ENCODE peak calls at places on chromosome 19, in nine cellular contexts. One of them, this sample, is unnamed.

GRCh38 chr19:7304200-7304599 is 10.0 kb upstream of the INSR start:
- DNase-seq in DND-41: no peak
- DNase-seq in fibroblast of the aortic adventitia: no peak
- DNase-seq in astrocyte of the spinal cord: no peak
- DNase-seq in cardiac fibroblast: no peak
- DNase-seq in Peyer's patch: no peak
- DNase-seq in dorsolateral prefrontal cortex: no peak
- DNase-seq in PC-3: no peak
- DNase-seq in CD4-positive, alpha-beta T cell: no peak
- DNase-seq in this sample: no peak

GRCh38 chr19:16988661-16989060 is 37.9 kb downstream of the CPAMD8 start:
- DNase-seq in CD4-positive, alpha-beta T cell: no peak
- DNase-seq in dorsolateral prefrontal cortex: peak; percentile 11
- DNase-seq in DND-41: no peak
- DNase-seq in fibroblast of the aortic adventitia: no peak
- DNase-seq in cardiac fibroblast: no peak
- DNase-seq in Peyer's patch: no peak
- DNase-seq in PC-3: no peak
- DNase-seq in astrocyte of the spinal cord: no peak
- DNase-seq in this sample: no peak

GRCh38 chr19:12885749-12886706 is 973 bp downstream of the KLF1 start:
- DNase-seq in DND-41: no peak
- DNase-seq in CD4-positive, alpha-beta T cell: no peak
- DNase-seq in astrocyte of the spinal cord: no peak
- DNase-seq in cardiac fibroblast: peak; percentile 16
- DNase-seq in fibroblast of the aortic adventitia: no peak
- DNase-seq in PC-3: no peak
- DNase-seq in Peyer's patch: no peak
- DNase-seq in dorsolateral prefrontal cortex: no peak
- DNase-seq in this sample: no peak

GRCh38 chr19:55386515-55386947 is 799 bp downstream of the RPL28 start:
- DNase-seq in DND-41: no peak
- DNase-seq in cardiac fibroblast: no peak
- DNase-seq in PC-3: no peak
- DNase-seq in CD4-positive, alpha-beta T cell: peak; percentile 15
- DNase-seq in astrocyte of the spinal cord: no peak
- DNase-seq in fibroblast of the aortic adventitia: no peak
- DNase-seq in dorsolateral prefrontal cortex: no peak
- DNase-seq in Peyer's patch: peak; percentile 36
- DNase-seq in this sample: no peak

GRCh38 chr19:51398096-51398704 is 7.8 kb upstream of the C19orf84 start:
- DNase-seq in CD4-positive, alpha-beta T cell: no peak
- DNase-seq in Peyer's patch: no peak
- DNase-seq in cardiac fibroblast: peak; percentile 43
- DNase-seq in astrocyte of the spinal cord: no peak
- DNase-seq in dorsolateral prefrontal cortex: no peak
- DNase-seq in PC-3: peak; percentile 59
- DNase-seq in fibroblast of the aortic adventitia: peak; percentile 41
- DNase-seq in DND-41: no peak
- DNase-seq in this sample: no peak

GRCh38 chr19:8609210-8610040 is 1.1 kb downstream of the ADAMTS10 start:
- DNase-seq in fibroblast of the aortic adventitia: peak; percentile 60
- DNase-seq in PC-3: no peak
- DNase-seq in cardiac fibroblast: peak; percentile 71
- DNase-seq in dorsolateral prefrontal cortex: peak; percentile 76
- DNase-seq in Peyer's patch: peak; percentile 26
- DNase-seq in DND-41: no peak
- DNase-seq in CD4-positive, alpha-beta T cell: peak; percentile 26
- DNase-seq in astrocyte of the spinal cord: peak; percentile 80
- DNase-seq in this sample: peak; percentile 58

GRCh38 chr19:55647732-55648656 is at the start of gene CCDC106:
- DNase-seq in fibroblast of the aortic adventitia: peak; percentile 70
- DNase-seq in cardiac fibroblast: peak; percentile 60
- DNase-seq in CD4-positive, alpha-beta T cell: peak; percentile 42
- DNase-seq in PC-3: peak; percentile 68
- DNase-seq in astrocyte of the spinal cord: peak; percentile 77
- DNase-seq in Peyer's patch: peak; percentile 72
- DNase-seq in dorsolateral prefrontal cortex: peak; percentile 85
- DNase-seq in DND-41: peak; percentile 82
- DNase-seq in this sample: peak; percentile 56

GRCh38 chr19:273393-273792 is 17.8 kb downstream of the PLPP2 start:
- DNase-seq in dorsolateral prefrontal cortex: no peak
- DNase-seq in astrocyte of the spinal cord: no peak
- DNase-seq in DND-41: no peak
- DNase-seq in CD4-positive, alpha-beta T cell: no peak
- DNase-seq in PC-3: no peak
- DNase-seq in fibroblast of the aortic adventitia: no peak
- DNase-seq in Peyer's patch: no peak
- DNase-seq in cardiac fibroblast: no peak
- DNase-seq in this sample: no peak

GRCh38 chr19:29882719-29883105 is 59.3 kb upstream of the URI1 start:
- DNase-seq in Peyer's patch: no peak
- DNase-seq in astrocyte of the spinal cord: no peak
- DNase-seq in dorsolateral prefrontal cortex: peak; percentile 30
- DNase-seq in cardiac fibroblast: no peak
- DNase-seq in fibroblast of the aortic adventitia: no peak
- DNase-seq in CD4-positive, alpha-beta T cell: no peak
- DNase-seq in PC-3: no peak
- DNase-seq in DND-41: no peak
- DNase-seq in this sample: no peak

GRCh38 chr19:1698636-1699035 is 46.2 kb upstream of the TCF3 start:
- DNase-seq in PC-3: no peak
- DNase-seq in dorsolateral prefrontal cortex: no peak
- DNase-seq in Peyer's patch: no peak
- DNase-seq in DND-41: no peak
- DNase-seq in fibroblast of the aortic adventitia: no peak
- DNase-seq in CD4-positive, alpha-beta T cell: no peak
- DNase-seq in cardiac fibroblast: no peak
- DNase-seq in astrocyte of the spinal cord: no peak
- DNase-seq in this sample: no peak

GRCh38 chr19:42313840-42314755 is 989 bp downstream of the TMEM145 start:
- DNase-seq in cardiac fibroblast: no peak
- DNase-seq in PC-3: no peak
- DNase-seq in astrocyte of the spinal cord: no peak
- DNase-seq in Peyer's patch: no peak
- DNase-seq in DND-41: no peak
- DNase-seq in dorsolateral prefrontal cortex: no peak
- DNase-seq in fibroblast of the aortic adventitia: no peak
- DNase-seq in CD4-positive, alpha-beta T cell: no peak
- DNase-seq in this sample: no peak

GRCh38 chr19:42316223-42317211 is 3.4 kb downstream of the TMEM145 start:
- DNase-seq in DND-41: no peak
- DNase-seq in cardiac fibroblast: peak; percentile 51
- DNase-seq in astrocyte of the spinal cord: no peak
- DNase-seq in Peyer's patch: peak; percentile 44
- DNase-seq in fibroblast of the aortic adventitia: no peak
- DNase-seq in dorsolateral prefrontal cortex: no peak
- DNase-seq in PC-3: no peak
- DNase-seq in CD4-positive, alpha-beta T cell: no peak
- DNase-seq in this sample: no peak

GRCh38 chr19:42313096-42313839 is at the start of gene TMEM145:
- DNase-seq in Peyer's patch: peak; percentile 24
- DNase-seq in PC-3: no peak
- DNase-seq in cardiac fibroblast: peak; percentile 30
- DNase-seq in CD4-positive, alpha-beta T cell: no peak
- DNase-seq in fibroblast of the aortic adventitia: peak; percentile 45
- DNase-seq in DND-41: peak; percentile 50
- DNase-seq in dorsolateral prefrontal cortex: peak; percentile 73
- DNase-seq in astrocyte of the spinal cord: no peak
- DNase-seq in this sample: peak; percentile 62

GRCh38 chr19:42315024-42315423 is 1.9 kb downstream of the TMEM145 start:
- DNase-seq in astrocyte of the spinal cord: no peak
- DNase-seq in PC-3: no peak
- DNase-seq in cardiac fibroblast: no peak
- DNase-seq in fibroblast of the aortic adventitia: no peak
- DNase-seq in Peyer's patch: no peak
- DNase-seq in CD4-positive, alpha-beta T cell: no peak
- DNase-seq in dorsolateral prefrontal cortex: no peak
- DNase-seq in DND-41: no peak
- DNase-seq in this sample: no peak

DNA sequence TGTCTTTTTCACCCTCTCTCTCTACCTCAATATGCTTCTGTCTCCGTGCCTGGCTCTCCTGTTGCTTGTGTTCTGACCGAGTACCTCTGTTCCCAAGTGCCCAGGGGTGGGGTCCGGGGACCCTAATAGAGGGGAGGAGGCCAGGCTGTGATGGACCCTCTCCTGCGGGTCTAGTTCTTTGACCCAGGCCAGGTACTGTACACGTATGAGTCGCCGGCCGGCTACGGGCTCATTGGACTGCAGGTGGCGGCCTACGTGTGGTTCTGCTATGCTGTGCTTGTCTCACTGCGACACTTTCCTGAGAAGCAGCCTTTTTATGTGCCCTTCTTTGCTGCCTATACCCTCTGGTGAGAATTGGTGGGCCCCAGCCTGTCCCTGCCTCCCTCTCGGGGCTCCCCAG is 4.4 kb downstream of the TMEM145 start:
- DNase-seq in PC-3: no peak
- DNase-seq in CD4-positive, alpha-beta T cell: no peak
- DNase-seq in cardiac fibroblast: no peak
- DNase-seq in dorsolateral prefrontal cortex: no peak
- DNase-seq in astrocyte of the spinal cord: no peak
- DNase-seq in fibroblast of the aortic adventitia: no peak
- DNase-seq in DND-41: no peak
- DNase-seq in Peyer's patch: no peak
- DNase-seq in this sample: no peak
- TF ChIP-seq CTCF in PC-3: no peak
- TF ChIP-seq CTCF in CD4-positive, alpha-beta T cell: no peak
- TF ChIP-seq CTCF in cardiac fibroblast: no peak
- TF ChIP-seq CTCF in dorsolateral prefrontal cortex: no peak
- TF ChIP-seq CTCF in astrocyte of the spinal cord: no peak
- TF ChIP-seq CTCF in fibroblast of the aortic adventitia: no peak
- TF ChIP-seq CTCF in DND-41: no peak
- TF ChIP-seq CTCF in Peyer's patch: no peak
- TF ChIP-seq CTCF in this sample: no peak

GRCh38 chr19:27824108-27824507 is 1388.8 kb downstream of the UQCRFS1 start:
- DNase-seq in Peyer's patch: no peak
- DNase-seq in fibroblast of the aortic adventitia: no peak
- DNase-seq in PC-3: no peak
- DNase-seq in DND-41: no peak
- DNase-seq in cardiac fibroblast: no peak
- DNase-seq in dorsolateral prefrontal cortex: no peak
- DNase-seq in CD4-positive, alpha-beta T cell: no peak
- DNase-seq in astrocyte of the spinal cord: no peak
- DNase-seq in this sample: no peak

GRCh38 chr19:27821418-27822018 is 1391.4 kb downstream of the UQCRFS1 start:
- DNase-seq in astrocyte of the spinal cord: no peak
- DNase-seq in Peyer's patch: no peak
- DNase-seq in DND-41: no peak
- DNase-seq in PC-3: no peak
- DNase-seq in dorsolateral prefrontal cortex: no peak
- DNase-seq in CD4-positive, alpha-beta T cell: no peak
- DNase-seq in cardiac fibroblast: no peak
- DNase-seq in fibroblast of the aortic adventitia: no peak
- DNase-seq in this sample: no peak

GRCh38 chr19:27822336-27822735 is 1390.6 kb downstream of the UQCRFS1 start:
- DNase-seq in astrocyte of the spinal cord: no peak
- DNase-seq in CD4-positive, alpha-beta T cell: no peak
- DNase-seq in fibroblast of the aortic adventitia: peak; percentile 1
- DNase-seq in PC-3: no peak
- DNase-seq in dorsolateral prefrontal cortex: no peak
- DNase-seq in Peyer's patch: no peak
- DNase-seq in DND-41: no peak
- DNase-seq in cardiac fibroblast: peak; percentile 6
- DNase-seq in this sample: no peak
- TF ChIP-seq CTCF in astrocyte of the spinal cord: no peak
- TF ChIP-seq CTCF in CD4-positive, alpha-beta T cell: no peak
- TF ChIP-seq CTCF in fibroblast of the aortic adventitia: no peak
- TF ChIP-seq CTCF in PC-3: no peak
- TF ChIP-seq CTCF in dorsolateral prefrontal cortex: no peak
- TF ChIP-seq CTCF in Peyer's patch: no peak
- TF ChIP-seq CTCF in DND-41: no peak
- TF ChIP-seq CTCF in cardiac fibroblast: no peak
- TF ChIP-seq CTCF in this sample: no peak

GRCh38 chr19:40584007-40584406 is 7.3 kb downstream of the SHKBP1 start:
- DNase-seq in DND-41: no peak
- DNase-seq in dorsolateral prefrontal cortex: no peak
- DNase-seq in astrocyte of the spinal cord: no peak
- DNase-seq in CD4-positive, alpha-beta T cell: no peak
- DNase-seq in fibroblast of the aortic adventitia: no peak
- DNase-seq in Peyer's patch: no peak
- DNase-seq in PC-3: peak; percentile 56
- DNase-seq in cardiac fibroblast: peak; percentile 36
- DNase-seq in this sample: no peak
- TF ChIP-seq CTCF in DND-41: peak; percentile 43
- TF ChIP-seq CTCF in dorsolateral prefrontal cortex: no peak
- TF ChIP-seq CTCF in astrocyte of the spinal cord: peak; percentile 45
- TF ChIP-seq CTCF in CD4-positive, alpha-beta T cell: no peak
- TF ChIP-seq CTCF in fibroblast of the aortic adventitia: peak; percentile 30
- TF ChIP-seq CTCF in Peyer's patch: no peak
- TF ChIP-seq CTCF in PC-3: peak; percentile 56
- TF ChIP-seq CTCF in cardiac fibroblast: peak; percentile 24
- TF ChIP-seq CTCF in this sample: no peak

GRCh38 chr19:39157997-39158389 is 32.4 kb downstream of the PAK4 start:
- DNase-seq in cardiac fibroblast: no peak
- DNase-seq in astrocyte of the spinal cord: no peak
- DNase-seq in fibroblast of the aortic adventitia: no peak
- DNase-seq in dorsolateral prefrontal cortex: no peak
- DNase-seq in CD4-positive, alpha-beta T cell: no peak
- DNase-seq in DND-41: no peak
- DNase-seq in Peyer's patch: no peak
- DNase-seq in PC-3: no peak
- DNase-seq in this sample: no peak

GRCh38 chr19:39160889-39161672 is 35.5 kb downstream of the PAK4 start:
- DNase-seq in PC-3: peak; percentile 42
- DNase-seq in Peyer's patch: no peak
- DNase-seq in cardiac fibroblast: no peak
- DNase-seq in astrocyte of the spinal cord: no peak
- DNase-seq in DND-41: no peak
- DNase-seq in fibroblast of the aortic adventitia: peak; percentile 41
- DNase-seq in CD4-positive, alpha-beta T cell: no peak
- DNase-seq in dorsolateral prefrontal cortex: no peak
- DNase-seq in this sample: no peak

GRCh38 chr19:39158646-39159260 is 33.2 kb downstream of the PAK4 start:
- DNase-seq in dorsolateral prefrontal cortex: no peak
- DNase-seq in fibroblast of the aortic adventitia: no peak
- DNase-seq in PC-3: no peak
- DNase-seq in CD4-positive, alpha-beta T cell: no peak
- DNase-seq in cardiac fibroblast: no peak
- DNase-seq in DND-41: no peak
- DNase-seq in Peyer's patch: no peak
- DNase-seq in astrocyte of the spinal cord: no peak
- DNase-seq in this sample: no peak

GRCh38 chr19:39162441-39163043 is 34.2 kb upstream of the NCCRP1 start:
- DNase-seq in astrocyte of the spinal cord: no peak
- DNase-seq in CD4-positive, alpha-beta T cell: no peak
- DNase-seq in Peyer's patch: no peak
- DNase-seq in cardiac fibroblast: no peak
- DNase-seq in dorsolateral prefrontal cortex: no peak
- DNase-seq in fibroblast of the aortic adventitia: no peak
- DNase-seq in PC-3: no peak
- DNase-seq in DND-41: no peak
- DNase-seq in this sample: no peak

DNA sequence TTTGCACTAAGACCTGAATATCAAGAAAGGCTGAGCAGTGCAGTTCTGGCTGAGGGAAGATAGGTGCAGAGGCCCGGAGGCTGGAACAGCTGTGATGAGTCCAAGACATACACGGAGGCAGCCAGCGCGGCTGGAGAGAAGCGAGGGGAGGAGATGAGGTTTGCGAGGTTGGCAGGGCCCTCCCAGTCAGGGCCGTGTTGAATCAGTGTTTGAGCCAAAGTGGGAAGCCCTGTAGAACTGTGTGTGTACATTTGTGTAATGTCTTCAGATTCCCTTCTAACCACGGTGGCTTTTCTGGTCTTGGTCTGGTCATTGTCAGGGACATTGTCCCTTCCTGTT is 34.9 kb downstream of the PAK4 start:
- DNase-seq in astrocyte of the spinal cord: peak; percentile 53
- DNase-seq in cardiac fibroblast: peak; percentile 12
- DNase-seq in dorsolateral prefrontal cortex: no peak
- DNase-seq in PC-3: peak; percentile 58
- DNase-seq in fibroblast of the aortic adventitia: peak; percentile 85
- DNase-seq in CD4-positive, alpha-beta T cell: no peak
- DNase-seq in DND-41: no peak
- DNase-seq in Peyer's patch: no peak
- DNase-seq in this sample: no peak
- TF ChIP-seq CTCF in astrocyte of the spinal cord: no peak
- TF ChIP-seq CTCF in cardiac fibroblast: no peak
- TF ChIP-seq CTCF in dorsolateral prefrontal cortex: no peak
- TF ChIP-seq CTCF in PC-3: no peak
- TF ChIP-seq CTCF in fibroblast of the aortic adventitia: peak; percentile 60
- TF ChIP-seq CTCF in CD4-positive, alpha-beta T cell: no peak
- TF ChIP-seq CTCF in DND-41: no peak
- TF ChIP-seq CTCF in Peyer's patch: no peak
- TF ChIP-seq CTCF in this sample: no peak

This sample was measured in mesothelial cell of epicardium.